ENCODE peak calls at places on chromosomes 6 and 20, in nine cellular contexts. One of them, this sample, is unnamed.

GRCh38 chr6:144702781-144703180 is 417.6 kb downstream of the UTRN start:
- DNase-seq in spleen: no peak
- DNase-seq in Peyer's patch: no peak
- DNase-seq in ovary: no peak
- DNase-seq in lower leg skin: no peak
- DNase-seq in uterus: no peak
- DNase-seq in IMR-90: no peak
- DNase-seq in A549: no peak
- DNase-seq in body of pancreas: no peak
- DNase-seq in this sample: no peak

GRCh38 chr6:63804381-63804956 is 168.9 kb downstream of the PHF3 start:
- DNase-seq in spleen: no peak
- DNase-seq in Peyer's patch: no peak
- DNase-seq in ovary: no peak
- DNase-seq in lower leg skin: no peak
- DNase-seq in uterus: no peak
- DNase-seq in IMR-90: peak
- DNase-seq in A549: no peak
- DNase-seq in body of pancreas: no peak
- DNase-seq in this sample: no peak

GRCh38 chr6:141103246-141103645 is 1029.5 kb upstream of the GJE1 start:
- DNase-seq in spleen: no peak
- DNase-seq in Peyer's patch: no peak
- DNase-seq in ovary: no peak
- DNase-seq in lower leg skin: no peak
- DNase-seq in uterus: no peak
- DNase-seq in IMR-90: peak
- DNase-seq in A549: no peak
- DNase-seq in body of pancreas: no peak
- DNase-seq in this sample: peak

GRCh38 chr20:50586531-50587232 is 76.5 kb downstream of the PTPN1 start:
- DNase-seq in spleen: peak
- DNase-seq in Peyer's patch: no peak
- DNase-seq in ovary: no peak
- DNase-seq in lower leg skin: no peak
- DNase-seq in uterus: no peak
- DNase-seq in IMR-90: no peak
- DNase-seq in A549: no peak
- DNase-seq in body of pancreas: no peak
- DNase-seq in this sample: no peak

GRCh38 chr6:4271761-4272505 is 136.6 kb upstream of the ECI2 start:
- DNase-seq in spleen: no peak
- DNase-seq in Peyer's patch: no peak
- DNase-seq in ovary: no peak
- DNase-seq in lower leg skin: no peak
- DNase-seq in uterus: no peak
- DNase-seq in IMR-90: no peak
- DNase-seq in A549: no peak
- DNase-seq in body of pancreas: no peak
- DNase-seq in this sample: no peak

GRCh38 chr20:62923669-62924566 is 2.4 kb downstream of the DIDO1 start:
- DNase-seq in spleen: no peak
- DNase-seq in Peyer's patch: peak
- DNase-seq in ovary: no peak
- DNase-seq in lower leg skin: no peak
- DNase-seq in uterus: no peak
- DNase-seq in IMR-90: no peak
- DNase-seq in A549: no peak
- DNase-seq in body of pancreas: no peak
- DNase-seq in this sample: no peak

GRCh38 chr6:42933195-42933594 is 3.9 kb downstream of the CNPY3 start:
- DNase-seq in spleen: no peak
- DNase-seq in Peyer's patch: no peak
- DNase-seq in ovary: no peak
- DNase-seq in lower leg skin: no peak
- DNase-seq in uterus: no peak
- DNase-seq in IMR-90: no peak
- DNase-seq in A549: no peak
- DNase-seq in body of pancreas: no peak
- DNase-seq in this sample: no peak

GRCh38 chr6:88013015-88013414 is 34.6 kb upstream of the SPACA1 start:
- DNase-seq in spleen: no peak
- DNase-seq in Peyer's patch: no peak
- DNase-seq in ovary: no peak
- DNase-seq in lower leg skin: no peak
- DNase-seq in uterus: no peak
- DNase-seq in IMR-90: no peak
- DNase-seq in A549: no peak
- DNase-seq in body of pancreas: no peak
- DNase-seq in this sample: no peak

GRCh38 chr6:109912136-109912535 is 66.0 kb upstream of the GPR6 start:
- DNase-seq in spleen: no peak
- DNase-seq in Peyer's patch: no peak
- DNase-seq in ovary: no peak
- DNase-seq in lower leg skin: no peak
- DNase-seq in uterus: no peak
- DNase-seq in IMR-90: no peak
- DNase-seq in A549: no peak
- DNase-seq in body of pancreas: no peak
- DNase-seq in this sample: no peak

GRCh38 chr20:41645372-41645771 is 27.2 kb upstream of the CHD6 start:
- DNase-seq in spleen: no peak
- DNase-seq in Peyer's patch: no peak
- DNase-seq in ovary: no peak
- DNase-seq in lower leg skin: no peak
- DNase-seq in uterus: no peak
- DNase-seq in IMR-90: no peak
- DNase-seq in A549: no peak
- DNase-seq in body of pancreas: no peak
- DNase-seq in this sample: no peak

GRCh38 chr20:41654884-41655283 is 36.7 kb upstream of the CHD6 start:
- DNase-seq in spleen: no peak
- DNase-seq in Peyer's patch: no peak
- DNase-seq in ovary: no peak
- DNase-seq in lower leg skin: no peak
- DNase-seq in uterus: no peak
- DNase-seq in IMR-90: peak
- DNase-seq in A549: no peak
- DNase-seq in body of pancreas: no peak
- DNase-seq in this sample: no peak

GRCh38 chr20:41650221-41650948 is 32.2 kb upstream of the CHD6 start:
- DNase-seq in spleen: no peak
- DNase-seq in Peyer's patch: no peak
- DNase-seq in ovary: no peak
- DNase-seq in lower leg skin: no peak
- DNase-seq in uterus: no peak
- DNase-seq in IMR-90: no peak
- DNase-seq in A549: no peak
- DNase-seq in body of pancreas: peak
- DNase-seq in this sample: no peak

GRCh38 chr20:41654292-41654691 is 36.1 kb upstream of the CHD6 start:
- DNase-seq in spleen: no peak
- DNase-seq in Peyer's patch: no peak
- DNase-seq in ovary: no peak
- DNase-seq in lower leg skin: no peak
- DNase-seq in uterus: no peak
- DNase-seq in IMR-90: no peak
- DNase-seq in A549: no peak
- DNase-seq in body of pancreas: peak
- DNase-seq in this sample: no peak

DNA sequence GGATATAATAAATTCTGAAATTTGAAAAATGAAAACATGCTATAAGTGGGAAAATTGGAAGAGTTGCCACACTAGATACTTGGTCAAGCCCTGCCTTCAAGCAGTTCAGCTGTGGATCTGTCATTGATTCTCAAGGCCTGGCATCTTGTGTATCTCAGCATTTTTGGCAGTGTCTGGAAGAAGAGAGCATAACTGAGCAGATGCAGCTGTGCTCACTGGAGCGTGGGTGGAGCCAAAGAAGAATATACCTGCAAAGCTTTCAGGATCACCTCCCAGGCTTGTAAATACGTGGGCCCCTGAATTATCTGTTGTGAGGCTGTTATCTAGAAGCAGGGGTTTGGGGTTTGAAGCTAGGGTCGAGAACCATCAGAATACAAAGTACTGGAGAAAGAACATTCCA is 31.3 kb upstream of the CHD6 start:
- DNase-seq in spleen: no peak
- DNase-seq in Peyer's patch: no peak
- DNase-seq in ovary: no peak
- DNase-seq in lower leg skin: no peak
- DNase-seq in uterus: no peak
- DNase-seq in IMR-90: no peak
- DNase-seq in A549: no peak
- DNase-seq in body of pancreas: no peak
- DNase-seq in this sample: no peak
- TF ChIP-seq POLR2A in spleen: no peak
- TF ChIP-seq POLR2A in Peyer's patch: no peak
- TF ChIP-seq POLR2A in ovary: no peak
- TF ChIP-seq POLR2A in lower leg skin: no peak
- TF ChIP-seq POLR2A in uterus: no peak
- TF ChIP-seq POLR2A in IMR-90: no peak
- TF ChIP-seq POLR2A in A549: no peak
- TF ChIP-seq POLR2A in body of pancreas: no peak
- TF ChIP-seq POLR2A in this sample: no peak

DNA sequence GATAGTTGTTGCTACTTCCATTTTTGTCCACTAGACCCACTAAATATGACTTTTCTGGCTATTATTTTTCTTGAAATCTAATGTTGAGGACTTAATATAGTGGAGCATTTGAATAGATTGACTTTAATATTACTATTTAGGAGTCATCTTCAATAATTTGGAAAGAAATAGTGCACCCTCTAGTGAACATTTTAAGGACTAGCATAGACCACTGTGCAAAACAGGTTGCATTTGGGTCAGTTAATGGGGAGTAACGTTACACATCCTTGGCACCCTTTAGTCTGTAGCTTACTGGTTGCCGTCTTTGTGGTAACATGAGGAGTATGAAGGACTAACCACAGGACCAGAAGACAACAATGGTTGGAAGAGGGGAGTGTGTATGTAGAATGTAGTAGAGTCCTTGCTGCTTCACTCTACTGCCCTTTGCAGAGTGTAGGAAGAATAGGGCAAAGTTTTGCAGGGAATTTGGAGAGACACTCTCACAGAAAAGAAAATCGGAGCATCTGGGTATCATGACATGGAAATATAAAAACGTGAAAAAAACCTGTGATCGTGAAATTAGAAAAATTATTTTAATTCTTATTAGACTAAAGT is 25.2 kb downstream of the RFPL4B start:
- DNase-seq in spleen: no peak
- DNase-seq in Peyer's patch: no peak
- DNase-seq in ovary: no peak
- DNase-seq in lower leg skin: no peak
- DNase-seq in uterus: no peak
- DNase-seq in IMR-90: peak
- DNase-seq in A549: peak
- DNase-seq in body of pancreas: no peak
- DNase-seq in this sample: peak
- TF ChIP-seq POLR2A in spleen: no peak
- TF ChIP-seq POLR2A in Peyer's patch: no peak
- TF ChIP-seq POLR2A in ovary: no peak
- TF ChIP-seq POLR2A in lower leg skin: no peak
- TF ChIP-seq POLR2A in uterus: no peak
- TF ChIP-seq POLR2A in IMR-90: no peak
- TF ChIP-seq POLR2A in A549: no peak
- TF ChIP-seq POLR2A in body of pancreas: no peak
- TF ChIP-seq POLR2A in this sample: no peak

GRCh38 chr6:34671801-34672656 is 24.5 kb downstream of the ILRUN start:
- DNase-seq in spleen: peak
- DNase-seq in Peyer's patch: no peak
- DNase-seq in ovary: no peak
- DNase-seq in lower leg skin: no peak
- DNase-seq in uterus: no peak
- DNase-seq in IMR-90: peak
- DNase-seq in A549: no peak
- DNase-seq in body of pancreas: no peak
- DNase-seq in this sample: peak
- TF ChIP-seq POLR2A in spleen: no peak
- TF ChIP-seq POLR2A in Peyer's patch: no peak
- TF ChIP-seq POLR2A in ovary: no peak
- TF ChIP-seq POLR2A in lower leg skin: no peak
- TF ChIP-seq POLR2A in uterus: no peak
- TF ChIP-seq POLR2A in IMR-90: no peak
- TF ChIP-seq POLR2A in A549: no peak
- TF ChIP-seq POLR2A in body of pancreas: no peak
- TF ChIP-seq POLR2A in this sample: no peak

GRCh38 chr6:35044771-35045275 is 96.3 kb downstream of the TCP11 start:
- DNase-seq in spleen: no peak
- DNase-seq in Peyer's patch: no peak
- DNase-seq in ovary: no peak
- DNase-seq in lower leg skin: peak
- DNase-seq in uterus: peak
- DNase-seq in IMR-90: no peak
- DNase-seq in A549: no peak
- DNase-seq in body of pancreas: peak
- DNase-seq in this sample: no peak

GRCh38 chr6:35043381-35043780 is 97.8 kb downstream of the TCP11 start:
- DNase-seq in spleen: no peak
- DNase-seq in Peyer's patch: no peak
- DNase-seq in ovary: no peak
- DNase-seq in lower leg skin: peak
- DNase-seq in uterus: no peak
- DNase-seq in IMR-90: no peak
- DNase-seq in A549: no peak
- DNase-seq in body of pancreas: no peak
- DNase-seq in this sample: no peak

GRCh38 chr6:35046098-35046497 is 95.0 kb downstream of the TCP11 start:
- DNase-seq in spleen: no peak
- DNase-seq in Peyer's patch: no peak
- DNase-seq in ovary: no peak
- DNase-seq in lower leg skin: peak
- DNase-seq in uterus: no peak
- DNase-seq in IMR-90: no peak
- DNase-seq in A549: no peak
- DNase-seq in body of pancreas: no peak
- DNase-seq in this sample: no peak

GRCh38 chr6:35042451-35042850 is 98.7 kb downstream of the TCP11 start:
- DNase-seq in spleen: no peak
- DNase-seq in Peyer's patch: no peak
- DNase-seq in ovary: no peak
- DNase-seq in lower leg skin: peak
- DNase-seq in uterus: no peak
- DNase-seq in IMR-90: no peak
- DNase-seq in A549: no peak
- DNase-seq in body of pancreas: no peak
- DNase-seq in this sample: no peak

DNA sequence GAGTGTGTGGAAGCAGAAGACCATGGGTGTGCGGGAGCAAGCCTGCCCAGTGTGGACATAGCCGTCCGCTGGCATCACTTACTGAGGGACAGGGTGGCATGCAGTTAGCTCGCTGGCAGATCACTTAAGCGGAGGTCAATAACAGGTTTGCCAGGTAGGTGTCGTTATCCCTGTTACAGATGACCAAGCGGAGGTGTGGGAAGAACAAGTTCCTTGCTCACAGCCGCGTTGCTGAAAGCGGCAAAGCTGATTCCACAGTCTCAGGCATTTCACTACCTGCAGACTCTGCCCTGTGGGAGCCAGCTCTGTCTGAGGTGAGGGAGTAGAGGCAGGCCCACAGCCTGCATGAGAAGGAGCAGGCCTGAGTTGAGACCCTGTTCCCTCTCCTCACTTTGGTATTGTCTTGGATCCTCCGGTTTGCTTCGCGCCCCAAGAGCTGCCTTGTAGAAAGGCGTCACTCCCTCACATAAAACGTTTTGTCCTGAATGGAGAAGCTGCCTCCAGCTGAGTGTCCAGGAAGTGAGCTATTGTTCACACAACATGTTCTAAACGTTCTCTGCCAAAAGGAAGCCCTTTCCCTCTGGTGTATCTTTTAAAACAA is 96.9 kb downstream of the TCP11 start:
- DNase-seq in spleen: no peak
- DNase-seq in Peyer's patch: no peak
- DNase-seq in ovary: no peak
- DNase-seq in lower leg skin: peak
- DNase-seq in uterus: no peak
- DNase-seq in IMR-90: no peak
- DNase-seq in A549: no peak
- DNase-seq in body of pancreas: peak
- DNase-seq in this sample: no peak
- TF ChIP-seq POLR2A in spleen: peak
- TF ChIP-seq POLR2A in Peyer's patch: no peak
- TF ChIP-seq POLR2A in ovary: no peak
- TF ChIP-seq POLR2A in lower leg skin: no peak
- TF ChIP-seq POLR2A in uterus: no peak
- TF ChIP-seq POLR2A in IMR-90: no peak
- TF ChIP-seq POLR2A in A549: no peak
- TF ChIP-seq POLR2A in body of pancreas: peak
- TF ChIP-seq POLR2A in this sample: no peak